ENCODE peak calls at places on chromosomes 1 and 21, in nine cellular contexts. S is left ventricle myocardium inferior, R is suprapubic skin, L is heart right ventricle, V is heart left ventricle, T is uterus, J is upper lobe of right lung, G is lung, A is IMR-90. I is an unnamed sample.

GRCh38 chr1:194309697-194310096 is 1123.3 kb upstream of the B3GALT2 start:
- DNase-seq in L (no peak), R (no peak), J (no peak), T (no peak), V (no peak), A (no peak), G (no peak), S (no peak), I (no peak)

GRCh38 chr21:42163511-42163863 is 55.5 kb upstream of the ABCG1 start:
- DNase-seq in R (peak), S (no peak), V (no peak), G (no peak), J (peak), A (no peak), L (no peak), T (no peak), I (no peak)

GRCh38 chr1:183277821-183278735 is 92.0 kb downstream of the LAMC2 start:
- DNase-seq in T (no peak), R (no peak), J (no peak), V (no peak), S (no peak), G (no peak), L (no peak), A (peak), I (no peak)

GRCh38 chr1:161738627-161739287 is 10.8 kb upstream of the DUSP12 start:
- DNase-seq in T (no peak), V (peak), A (peak), L (peak), G (no peak), S (peak), R (no peak), J (peak), I (no peak)

GRCh38 chr1:1285102-1285571 is 4.9 kb downstream of the SCNN1D start:
- DNase-seq in V (peak), S (no peak), T (no peak), A (no peak), G (no peak), L (no peak), R (no peak), J (no peak), I (no peak)

GRCh38 chr1:1305300-1306069 is 2.2 kb downstream of the ACAP3 start:
- DNase-seq in S (peak), V (peak), T (peak), R (no peak), G (peak), J (no peak), A (peak), L (peak), I (no peak)

GRCh38 chr1:47584249-47584648 is 146.4 kb downstream of the FOXD2 start:
- DNase-seq in G (no peak), V (no peak), S (no peak), L (no peak), R (peak), J (no peak), A (no peak), T (no peak), I (no peak)

GRCh38 chr1:112511897-112512296 is 3.1 kb downstream of the WNT2B start:
- DNase-seq in R (no peak), S (no peak), L (no peak), J (no peak), V (no peak), T (no peak), G (no peak), A (no peak), I (no peak)

GRCh38 chr21:15031790-15032357 is 32.9 kb downstream of the NRIP1 start:
- DNase-seq in T (no peak), R (no peak), A (peak), V (no peak), G (no peak), S (no peak), L (no peak), J (no peak), I (no peak)

GRCh38 chr1:227343201-227343600 is 24.9 kb upstream of the CDC42BPA start:
- DNase-seq in S (no peak), A (peak), J (no peak), R (no peak), T (no peak), G (no peak), V (no peak), L (no peak), I (no peak)

GRCh38 chr1:221440658-221441057 is 301.2 kb downstream of the DUSP10 start:
- DNase-seq in L (no peak), J (no peak), V (peak), S (no peak), A (no peak), T (no peak), R (no peak), G (no peak), I (no peak)

GRCh38 chr1:77664923-77665516 is 17.4 kb downstream of the ZZZ3 start:
- DNase-seq in J (no peak), S (no peak), L (no peak), T (no peak), R (no peak), A (no peak), V (no peak), G (no peak), I (no peak)

GRCh38 chr1:19786988-19787423 is 12.7 kb downstream of the TMCO4 start:
- DNase-seq in V (no peak), S (no peak), J (no peak), A (no peak), R (no peak), L (no peak), T (no peak), G (peak), I (peak)

GRCh38 chr1:207361910-207362309 is 40.4 kb downstream of the CD55 start:
- DNase-seq in L (no peak), J (no peak), G (no peak), A (peak), S (no peak), T (no peak), V (no peak), R (no peak), I (no peak)

GRCh38 chr1:202852163-202852904 is 36.6 kb downstream of the RABIF start:
- DNase-seq in L (no peak), V (no peak), S (no peak), A (peak), T (no peak), J (no peak), G (no peak), R (no peak), I (peak)

GRCh38 chr21:43703068-43703880 is 15.7 kb upstream of the PDXK start:
- DNase-seq in A (peak), T (no peak), G (no peak), V (peak), R (no peak), L (peak), J (no peak), S (peak), I (peak)

GRCh38 chr1:163747261-163747660 is 425.5 kb downstream of the NUF2 start:
- DNase-seq in G (no peak), S (no peak), V (no peak), J (no peak), R (no peak), T (no peak), A (no peak), L (no peak), I (no peak)

DNA sequence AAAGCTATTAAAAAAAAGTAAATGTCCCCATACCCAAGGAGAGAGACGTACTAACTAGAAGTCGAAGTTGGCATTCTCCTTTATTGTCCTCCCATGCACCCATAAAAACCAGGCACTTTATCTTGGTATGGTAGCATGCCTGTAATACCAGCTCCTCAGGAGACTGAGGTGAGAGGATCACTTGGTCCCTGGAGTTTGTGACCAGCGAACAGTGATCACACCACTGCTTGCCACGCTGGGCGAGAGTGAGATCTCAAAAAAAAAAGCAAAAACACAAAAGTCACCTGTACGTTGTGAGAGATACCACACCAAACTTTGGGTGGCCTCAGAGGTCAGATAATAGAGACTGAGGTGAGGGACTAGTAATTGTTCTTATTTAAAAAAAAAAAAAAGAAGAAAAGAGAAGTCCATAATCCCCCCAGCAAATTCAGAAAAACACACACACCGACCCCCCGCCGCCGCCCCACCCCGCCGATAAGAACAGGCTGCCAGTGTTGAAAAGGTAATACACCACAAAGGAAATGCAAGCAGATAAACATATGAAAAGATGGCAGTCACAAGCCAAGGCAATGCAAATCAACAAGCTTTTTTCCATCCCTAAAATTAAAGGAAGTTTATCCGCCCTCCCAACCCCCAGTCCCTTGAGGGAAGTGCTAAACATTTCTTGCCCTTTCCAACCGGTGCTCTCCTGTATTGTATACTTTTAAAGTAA is 3.6 kb downstream of the L1TD1 start:
- DNase-seq in L (no peak), A (no peak), J (no peak), G (no peak), R (peak), V (no peak), S (no peak), T (no peak), I (no peak)
- H3K27ac ChIP-seq in L (no peak), A (no peak), J (no peak), G (no peak), R (no peak), V (no peak), S (no peak), T (no peak), I (no peak)

GRCh38 chr1:224641030-224641429 is 24.9 kb downstream of the CNIH3 start:
- DNase-seq in G (no peak), J (no peak), A (no peak), S (no peak), R (no peak), V (no peak), L (no peak), T (no peak), I (peak)
- TF ChIP-seq CTCF in G (no peak), J (no peak), A (no peak), S (no peak), R (no peak), V (no peak), L (no peak), T (no peak), I (peak)

GRCh38 chr1:9317072-9317471 is 24.4 kb downstream of the SPSB1 start:
- DNase-seq in T (no peak), R (no peak), G (no peak), S (no peak), A (no peak), J (no peak), L (no peak), V (no peak), I (no peak)

GRCh38 chr1:9316080-9316444 is 23.4 kb downstream of the SPSB1 start:
- DNase-seq in V (no peak), T (no peak), L (no peak), G (no peak), A (no peak), S (no peak), R (no peak), J (no peak), I (no peak)

GRCh38 chr1:9319208-9319788 is 26.6 kb downstream of the SPSB1 start:
- DNase-seq in V (no peak), L (no peak), A (no peak), R (no peak), G (no peak), S (no peak), T (no peak), J (no peak), I (no peak)

GRCh38 chr1:9316512-9316911 is 23.8 kb downstream of the SPSB1 start:
- DNase-seq in V (no peak), A (no peak), L (no peak), S (no peak), J (no peak), R (no peak), G (no peak), T (no peak), I (no peak)

DNA sequence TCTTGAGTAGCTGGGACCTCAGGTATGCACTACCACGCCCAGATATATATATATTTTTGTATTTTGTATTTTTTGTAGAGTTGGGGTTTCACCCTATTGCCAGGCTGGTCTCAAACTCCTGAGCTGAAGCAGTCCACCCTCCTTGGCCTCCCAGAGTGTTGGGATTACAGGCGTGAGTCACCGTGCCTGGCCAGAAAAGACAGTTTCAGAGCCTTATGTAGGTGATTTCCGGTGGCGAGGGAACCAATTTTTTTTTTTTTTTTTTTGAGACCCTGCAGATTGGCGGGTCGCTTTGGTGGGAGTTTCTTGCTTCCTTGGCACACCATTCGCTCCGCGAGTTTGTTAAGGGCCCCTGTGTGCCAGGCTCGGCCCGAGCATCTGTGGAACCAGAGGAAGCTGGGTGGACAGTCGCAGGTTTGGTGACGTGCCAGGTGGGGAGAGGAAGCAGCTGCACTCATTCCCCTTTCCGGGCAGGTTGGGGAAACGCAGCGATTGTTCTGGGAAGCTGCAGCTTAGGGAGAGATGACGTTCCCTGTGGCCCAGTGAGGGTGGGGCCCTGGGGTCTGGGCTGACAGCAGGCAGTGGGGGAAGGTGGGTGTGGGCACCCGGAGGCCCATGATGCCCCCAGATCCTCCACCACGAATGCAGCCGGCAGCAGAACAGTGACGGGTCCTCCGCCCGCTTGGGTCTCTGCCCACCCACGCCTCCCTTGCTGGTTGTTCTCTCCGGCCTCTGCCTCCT is 25.1 kb downstream of the SPSB1 start:
- DNase-seq in R (no peak), G (peak), J (no peak), T (peak), L (no peak), A (peak), S (peak), V (no peak), I (peak)
- H3K27ac ChIP-seq in R (no peak), G (peak), J (no peak), T (peak), L (no peak), A (no peak), S (no peak), V (no peak), I (no peak)

DNA sequence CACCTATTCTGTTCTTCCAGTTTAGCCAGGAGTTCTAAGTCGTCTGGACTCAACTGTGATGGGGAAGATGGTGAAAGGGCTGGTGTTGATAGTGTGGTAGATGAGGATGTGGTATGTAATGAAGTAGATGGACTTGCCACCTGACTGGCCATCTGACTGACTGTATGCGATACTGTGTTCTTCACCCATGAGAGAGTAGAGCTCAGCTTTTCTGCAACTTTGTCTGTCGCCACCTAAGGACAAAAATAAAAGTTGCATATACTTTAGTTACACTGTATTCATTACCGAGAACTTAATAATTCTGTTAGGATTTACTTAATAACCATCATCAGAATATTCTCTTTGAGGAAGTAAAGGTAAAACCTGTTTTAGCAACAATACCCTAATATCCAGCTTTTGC is 48.5 kb downstream of the EVI5 start:
- DNase-seq in R (no peak), S (no peak), T (no peak), L (no peak), A (peak), J (no peak), V (no peak), G (no peak), I (no peak)
- TF ChIP-seq CTCF in R (no peak), S (peak), T (no peak), L (peak), A (peak), J (no peak), V (no peak), G (no peak), I (no peak)

GRCh38 chr1:155134858-155135415 is 715 bp upstream of the SLC50A1 start:
- DNase-seq in A (peak), J (peak), L (peak), V (peak), S (peak), R (peak), T (peak), G (peak), I (peak)

GRCh38 chr1:155133799-155134281 is 1.8 kb upstream of the SLC50A1 start:
- DNase-seq in G (no peak), A (no peak), T (no peak), J (no peak), S (no peak), V (no peak), L (no peak), R (no peak), I (no peak)

GRCh38 chr1:155135416-155136197 is at the start of gene SLC50A1:
- DNase-seq in G (peak), R (peak), V (peak), J (peak), T (peak), S (peak), A (peak), L (peak), I (peak)

GRCh38 chr1:155136728-155137127 is 1.1 kb downstream of the SLC50A1 start:
- DNase-seq in L (no peak), S (no peak), R (no peak), G (no peak), A (no peak), V (no peak), J (no peak), T (no peak), I (peak)

DNA sequence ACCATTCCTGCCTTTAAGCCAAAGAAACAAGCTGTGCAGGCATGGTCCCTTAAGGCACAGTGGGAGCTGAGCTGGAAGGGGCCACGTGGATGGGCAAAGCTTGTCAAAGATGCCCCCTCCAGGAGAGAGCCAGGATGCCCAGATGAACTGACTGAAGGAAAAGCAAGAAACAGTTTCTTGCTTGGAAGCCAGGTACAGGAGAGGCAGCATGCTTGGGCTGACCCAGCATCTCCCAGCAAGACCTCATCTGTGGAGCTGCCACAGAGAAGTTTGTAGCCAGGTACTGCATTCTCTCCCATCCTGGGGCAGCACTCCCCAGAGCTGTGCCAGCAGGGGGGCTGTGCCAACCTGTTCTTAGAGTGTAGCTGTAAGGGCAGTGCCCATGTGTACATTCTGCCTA is 1.3 kb upstream of the SLC50A1 start:
- DNase-seq in L (no peak), V (no peak), S (no peak), T (no peak), J (no peak), G (no peak), R (no peak), A (no peak), I (no peak)
- H3K27ac ChIP-seq in L (peak), V (peak), S (peak), T (peak), J (peak), G (peak), R (peak), A (no peak), I (peak)

DNA sequence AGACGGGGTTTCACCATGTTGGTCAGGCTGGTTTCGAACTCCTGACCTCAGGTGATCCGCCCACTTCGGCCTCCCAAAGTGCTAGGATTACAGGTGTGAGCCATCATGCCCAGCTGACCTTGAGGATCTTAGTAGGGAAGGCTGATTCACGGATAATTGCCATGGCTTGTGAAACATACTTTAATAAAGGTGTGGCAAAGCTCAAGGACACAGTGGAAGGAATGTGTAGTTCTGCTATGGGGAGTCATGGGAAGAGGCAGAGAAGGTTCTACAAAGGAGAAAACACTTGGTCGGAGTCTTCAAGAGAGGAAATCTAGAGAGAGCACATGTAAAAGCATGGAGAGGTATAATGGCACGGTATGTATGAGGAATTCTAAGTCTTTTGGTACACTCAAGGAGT is 12.7 kb upstream of the PTCH2 start:
- DNase-seq in A (no peak), R (no peak), L (no peak), G (no peak), S (no peak), T (no peak), J (no peak), V (no peak), I (no peak)
- TF ChIP-seq CTCF in A (no peak), R (no peak), L (no peak), G (no peak), S (no peak), T (no peak), J (no peak), V (no peak), I (no peak)

GRCh38 chr21:38424333-38424732 is 73.9 kb downstream of the ERG start:
- DNase-seq in S (no peak), R (no peak), J (no peak), V (no peak), G (no peak), T (no peak), L (no peak), A (no peak), I (no peak)
- H3K27ac ChIP-seq in S (no peak), R (no peak), J (no peak), V (no peak), G (no peak), T (no peak), L (no peak), A (no peak), I (no peak)

GRCh38 chr1:25567710-25568089 is 24.3 kb downstream of the LDLRAP1 start:
- DNase-seq in T (peak), V (no peak), L (no peak), S (no peak), G (no peak), A (no peak), R (no peak), J (no peak), I (no peak)

GRCh38 chr1:25565626-25566025 is 22.2 kb downstream of the LDLRAP1 start:
- DNase-seq in G (no peak), V (no peak), T (no peak), J (no peak), A (no peak), R (no peak), S (no peak), L (no peak), I (no peak)

GRCh38 chr1:25566186-25566729 is 22.9 kb downstream of the LDLRAP1 start:
- DNase-seq in A (no peak), J (no peak), S (no peak), R (no peak), V (no peak), T (no peak), G (no peak), L (no peak), I (no peak)

GRCh38 chr1:25568090-25568833 is 24.9 kb downstream of the LDLRAP1 start:
- DNase-seq in V (no peak), L (no peak), J (no peak), G (no peak), S (no peak), R (no peak), T (peak), A (peak), I (no peak)

DNA sequence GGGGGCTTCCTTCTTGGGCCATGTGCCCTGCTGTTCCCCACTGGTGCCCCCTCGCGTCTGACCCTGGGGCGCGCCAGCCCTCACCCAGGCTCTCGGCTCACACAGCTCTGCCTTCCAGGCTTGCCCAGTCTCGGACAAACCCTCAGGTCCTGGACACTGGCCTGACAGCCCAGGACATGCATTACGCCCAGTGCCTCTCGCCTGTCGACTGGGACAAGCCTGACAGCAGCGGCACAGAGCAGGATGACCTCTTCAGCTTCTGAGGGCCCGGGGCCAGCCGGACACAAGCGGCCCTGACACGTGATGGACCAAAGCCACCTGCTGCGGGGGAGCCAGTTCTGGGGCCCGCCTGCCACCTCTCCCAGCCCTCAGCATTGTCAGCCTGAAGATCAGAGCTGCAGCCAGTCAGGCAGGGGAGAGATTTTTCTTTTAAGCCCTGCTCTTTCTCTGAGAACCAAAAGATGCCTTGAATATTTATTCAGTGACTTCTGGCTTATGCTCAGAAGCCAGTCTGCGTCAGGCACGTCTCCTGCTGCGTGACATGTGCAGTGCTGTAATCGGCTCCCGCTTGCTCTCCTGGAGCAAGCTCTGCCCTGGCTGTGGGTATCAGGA is 23.4 kb downstream of the LDLRAP1 start:
- DNase-seq in L (peak), J (no peak), R (no peak), G (no peak), A (peak), S (peak), T (peak), V (peak), I (no peak)
- TF ChIP-seq CTCF in L (no peak), J (no peak), R (no peak), G (no peak), A (peak), S (no peak), T (no peak), V (no peak), I (no peak)

I was measured in pancreas.